ENCODE peak calls at places on chromosomes 12 and 14, in six cellular contexts. One of them, this sample, is unnamed.

GRCh38 chr12:9364224-9365176 is 156.3 kb upstream of the PZP start:
- DNase-seq in GM12878: peak
- DNase-seq in colonic mucosa: no peak
- DNase-seq in DND-41: no peak
- DNase-seq in lower leg skin: no peak
- DNase-seq in left ventricle myocardium inferior: no peak
- DNase-seq in this sample: no peak

GRCh38 chr12:89160716-89161123 is 191.6 kb downstream of the DUSP6 start:
- DNase-seq in GM12878: no peak
- DNase-seq in colonic mucosa: peak
- DNase-seq in DND-41: no peak
- DNase-seq in lower leg skin: peak
- DNase-seq in left ventricle myocardium inferior: peak
- DNase-seq in this sample: peak

GRCh38 chr12:128269108-128269713 is 2.2 kb downstream of the TMEM132C start:
- DNase-seq in GM12878: no peak
- DNase-seq in colonic mucosa: no peak
- DNase-seq in DND-41: no peak
- DNase-seq in lower leg skin: no peak
- DNase-seq in left ventricle myocardium inferior: no peak
- DNase-seq in this sample: no peak

GRCh38 chr14:44135972-44136371 is 371.1 kb downstream of the FSCB start:
- DNase-seq in GM12878: no peak
- DNase-seq in colonic mucosa: no peak
- DNase-seq in DND-41: no peak
- DNase-seq in lower leg skin: no peak
- DNase-seq in left ventricle myocardium inferior: no peak
- DNase-seq in this sample: no peak

GRCh38 chr12:6766651-6767300 is 613 bp downstream of the PTMS start:
- DNase-seq in GM12878: no peak
- DNase-seq in colonic mucosa: peak
- DNase-seq in DND-41: peak
- DNase-seq in lower leg skin: peak
- DNase-seq in left ventricle myocardium inferior: peak
- DNase-seq in this sample: peak

GRCh38 chr14:73234029-73234428 is 3.3 kb upstream of the PAPLN start:
- DNase-seq in GM12878: no peak
- DNase-seq in colonic mucosa: no peak
- DNase-seq in DND-41: no peak
- DNase-seq in lower leg skin: no peak
- DNase-seq in left ventricle myocardium inferior: no peak
- DNase-seq in this sample: no peak

GRCh38 chr14:33035795-33036194 is 97.1 kb downstream of the NPAS3 start:
- DNase-seq in GM12878: no peak
- DNase-seq in colonic mucosa: no peak
- DNase-seq in DND-41: no peak
- DNase-seq in lower leg skin: no peak
- DNase-seq in left ventricle myocardium inferior: no peak
- DNase-seq in this sample: no peak

GRCh38 chr12:68482660-68483059 is 128.0 kb upstream of the RAP1B start:
- DNase-seq in GM12878: peak
- DNase-seq in colonic mucosa: no peak
- DNase-seq in DND-41: peak
- DNase-seq in lower leg skin: no peak
- DNase-seq in left ventricle myocardium inferior: no peak
- DNase-seq in this sample: no peak

GRCh38 chr12:121391619-121392324 is 8.1 kb upstream of the RNF34 start:
- DNase-seq in GM12878: peak
- DNase-seq in colonic mucosa: no peak
- DNase-seq in DND-41: peak
- DNase-seq in lower leg skin: peak
- DNase-seq in left ventricle myocardium inferior: no peak
- DNase-seq in this sample: peak

GRCh38 chr12:123097521-123098084 is 53.3 kb downstream of the PITPNM2 start:
- DNase-seq in GM12878: no peak
- DNase-seq in colonic mucosa: peak
- DNase-seq in DND-41: no peak
- DNase-seq in lower leg skin: no peak
- DNase-seq in left ventricle myocardium inferior: peak
- DNase-seq in this sample: no peak

GRCh38 chr14:51443195-51444018 is 203.4 kb downstream of the TMX1 start:
- DNase-seq in GM12878: no peak
- DNase-seq in colonic mucosa: no peak
- DNase-seq in DND-41: no peak
- DNase-seq in lower leg skin: no peak
- DNase-seq in left ventricle myocardium inferior: no peak
- DNase-seq in this sample: no peak

GRCh38 chr14:101078892-101079221 is 175.3 kb upstream of the RTL1 start:
- DNase-seq in GM12878: no peak
- DNase-seq in colonic mucosa: peak
- DNase-seq in DND-41: peak
- DNase-seq in lower leg skin: peak
- DNase-seq in left ventricle myocardium inferior: no peak
- DNase-seq in this sample: no peak

GRCh38 chr12:99915251-99916082 is 69.3 kb downstream of the ANKS1B start:
- DNase-seq in GM12878: no peak
- DNase-seq in colonic mucosa: no peak
- DNase-seq in DND-41: no peak
- DNase-seq in lower leg skin: no peak
- DNase-seq in left ventricle myocardium inferior: no peak
- DNase-seq in this sample: no peak

GRCh38 chr14:85439696-85440328 is 90.1 kb upstream of the FLRT2 start:
- DNase-seq in GM12878: no peak
- DNase-seq in colonic mucosa: no peak
- DNase-seq in DND-41: no peak
- DNase-seq in lower leg skin: no peak
- DNase-seq in left ventricle myocardium inferior: no peak
- DNase-seq in this sample: no peak

GRCh38 chr12:34296143-34297041 is 274.1 kb downstream of the ALG10 start:
- DNase-seq in GM12878: no peak
- DNase-seq in colonic mucosa: no peak
- DNase-seq in DND-41: no peak
- DNase-seq in lower leg skin: peak
- DNase-seq in left ventricle myocardium inferior: peak
- DNase-seq in this sample: peak

GRCh38 chr12:119578112-119578511 is 15.5 kb upstream of the TMEM233 start:
- DNase-seq in GM12878: no peak
- DNase-seq in colonic mucosa: no peak
- DNase-seq in DND-41: no peak
- DNase-seq in lower leg skin: no peak
- DNase-seq in left ventricle myocardium inferior: no peak
- DNase-seq in this sample: no peak

GRCh38 chr12:89469361-89469760 is 55.2 kb downstream of the GALNT4 start:
- DNase-seq in GM12878: no peak
- DNase-seq in colonic mucosa: no peak
- DNase-seq in DND-41: no peak
- DNase-seq in lower leg skin: no peak
- DNase-seq in left ventricle myocardium inferior: no peak
- DNase-seq in this sample: no peak

GRCh38 chr14:72929316-72930080 is 3.2 kb downstream of the DCAF4 start:
- DNase-seq in GM12878: no peak
- DNase-seq in colonic mucosa: no peak
- DNase-seq in DND-41: no peak
- DNase-seq in lower leg skin: peak
- DNase-seq in left ventricle myocardium inferior: no peak
- DNase-seq in this sample: no peak

GRCh38 chr12:124501080-124501642 is 66.3 kb downstream of the NCOR2 start:
- DNase-seq in GM12878: no peak
- DNase-seq in colonic mucosa: no peak
- DNase-seq in DND-41: no peak
- DNase-seq in lower leg skin: no peak
- DNase-seq in left ventricle myocardium inferior: no peak
- DNase-seq in this sample: no peak

GRCh38 chr14:93061380-93062012 is 54.2 kb downstream of the ITPK1 start:
- DNase-seq in GM12878: no peak
- DNase-seq in colonic mucosa: no peak
- DNase-seq in DND-41: no peak
- DNase-seq in lower leg skin: no peak
- DNase-seq in left ventricle myocardium inferior: no peak
- DNase-seq in this sample: no peak

GRCh38 chr14:32329146-32329545 is at the start of gene AKAP6:
- DNase-seq in GM12878: no peak
- DNase-seq in colonic mucosa: no peak
- DNase-seq in DND-41: no peak
- DNase-seq in lower leg skin: no peak
- DNase-seq in left ventricle myocardium inferior: no peak
- DNase-seq in this sample: peak

GRCh38 chr12:34343345-34343744 is 321.0 kb downstream of the ALG10 start:
- DNase-seq in GM12878: no peak
- DNase-seq in colonic mucosa: no peak
- DNase-seq in DND-41: no peak
- DNase-seq in lower leg skin: no peak
- DNase-seq in left ventricle myocardium inferior: no peak
- DNase-seq in this sample: no peak

GRCh38 chr14:90642239-90642717 is 174.0 kb downstream of the TTC7B start:
- DNase-seq in GM12878: no peak
- DNase-seq in colonic mucosa: no peak
- DNase-seq in DND-41: no peak
- DNase-seq in lower leg skin: peak
- DNase-seq in left ventricle myocardium inferior: no peak
- DNase-seq in this sample: no peak

GRCh38 chr12:44078273-44078672 is 242.4 kb downstream of the TMEM117 start:
- DNase-seq in GM12878: no peak
- DNase-seq in colonic mucosa: no peak
- DNase-seq in DND-41: no peak
- DNase-seq in lower leg skin: no peak
- DNase-seq in left ventricle myocardium inferior: no peak
- DNase-seq in this sample: no peak

GRCh38 chr14:76780360-76780759 is 19.1 kb downstream of the VASH1 start:
- DNase-seq in GM12878: no peak
- DNase-seq in colonic mucosa: no peak
- DNase-seq in DND-41: no peak
- DNase-seq in lower leg skin: peak
- DNase-seq in left ventricle myocardium inferior: no peak
- DNase-seq in this sample: no peak

GRCh38 chr12:12668005-12668404 is 28.0 kb downstream of the GPR19 start:
- DNase-seq in GM12878: no peak
- DNase-seq in colonic mucosa: no peak
- DNase-seq in DND-41: no peak
- DNase-seq in lower leg skin: no peak
- DNase-seq in left ventricle myocardium inferior: no peak
- DNase-seq in this sample: no peak

GRCh38 chr12:10632226-10632625 is 18.8 kb upstream of the MAGOHB start:
- DNase-seq in GM12878: no peak
- DNase-seq in colonic mucosa: no peak
- DNase-seq in DND-41: no peak
- DNase-seq in lower leg skin: no peak
- DNase-seq in left ventricle myocardium inferior: no peak
- DNase-seq in this sample: no peak

GRCh38 chr12:10636611-10637010 is 23.2 kb upstream of the MAGOHB start:
- DNase-seq in GM12878: no peak
- DNase-seq in colonic mucosa: peak
- DNase-seq in DND-41: no peak
- DNase-seq in lower leg skin: no peak
- DNase-seq in left ventricle myocardium inferior: no peak
- DNase-seq in this sample: no peak

GRCh38 chr12:10633541-10633940 is 20.1 kb upstream of the MAGOHB start:
- DNase-seq in GM12878: no peak
- DNase-seq in colonic mucosa: no peak
- DNase-seq in DND-41: no peak
- DNase-seq in lower leg skin: no peak
- DNase-seq in left ventricle myocardium inferior: no peak
- DNase-seq in this sample: no peak

GRCh38 chr12:10636124-10636523 is 22.7 kb upstream of the MAGOHB start:
- DNase-seq in GM12878: no peak
- DNase-seq in colonic mucosa: peak
- DNase-seq in DND-41: no peak
- DNase-seq in lower leg skin: no peak
- DNase-seq in left ventricle myocardium inferior: no peak
- DNase-seq in this sample: no peak

GRCh38 chr12:10634427-10634826 is 21.0 kb upstream of the MAGOHB start:
- DNase-seq in GM12878: no peak
- DNase-seq in colonic mucosa: no peak
- DNase-seq in DND-41: no peak
- DNase-seq in lower leg skin: no peak
- DNase-seq in left ventricle myocardium inferior: no peak
- DNase-seq in this sample: no peak
- H3K4me3 ChIP-seq in GM12878: no peak
- H3K4me3 ChIP-seq in colonic mucosa: no peak
- H3K4me3 ChIP-seq in DND-41: no peak
- H3K4me3 ChIP-seq in lower leg skin: no peak
- H3K4me3 ChIP-seq in left ventricle myocardium inferior: no peak
- H3K4me3 ChIP-seq in this sample: no peak

GRCh38 chr14:69695664-69696527 is 71.0 kb upstream of the SRSF5 start:
- DNase-seq in GM12878: no peak
- DNase-seq in colonic mucosa: peak
- DNase-seq in DND-41: no peak
- DNase-seq in lower leg skin: peak
- DNase-seq in left ventricle myocardium inferior: no peak
- DNase-seq in this sample: peak
- H3K4me3 ChIP-seq in GM12878: peak
- H3K4me3 ChIP-seq in colonic mucosa: no peak
- H3K4me3 ChIP-seq in DND-41: no peak
- H3K4me3 ChIP-seq in lower leg skin: no peak
- H3K4me3 ChIP-seq in left ventricle myocardium inferior: no peak
- H3K4me3 ChIP-seq in this sample: no peak

DNA sequence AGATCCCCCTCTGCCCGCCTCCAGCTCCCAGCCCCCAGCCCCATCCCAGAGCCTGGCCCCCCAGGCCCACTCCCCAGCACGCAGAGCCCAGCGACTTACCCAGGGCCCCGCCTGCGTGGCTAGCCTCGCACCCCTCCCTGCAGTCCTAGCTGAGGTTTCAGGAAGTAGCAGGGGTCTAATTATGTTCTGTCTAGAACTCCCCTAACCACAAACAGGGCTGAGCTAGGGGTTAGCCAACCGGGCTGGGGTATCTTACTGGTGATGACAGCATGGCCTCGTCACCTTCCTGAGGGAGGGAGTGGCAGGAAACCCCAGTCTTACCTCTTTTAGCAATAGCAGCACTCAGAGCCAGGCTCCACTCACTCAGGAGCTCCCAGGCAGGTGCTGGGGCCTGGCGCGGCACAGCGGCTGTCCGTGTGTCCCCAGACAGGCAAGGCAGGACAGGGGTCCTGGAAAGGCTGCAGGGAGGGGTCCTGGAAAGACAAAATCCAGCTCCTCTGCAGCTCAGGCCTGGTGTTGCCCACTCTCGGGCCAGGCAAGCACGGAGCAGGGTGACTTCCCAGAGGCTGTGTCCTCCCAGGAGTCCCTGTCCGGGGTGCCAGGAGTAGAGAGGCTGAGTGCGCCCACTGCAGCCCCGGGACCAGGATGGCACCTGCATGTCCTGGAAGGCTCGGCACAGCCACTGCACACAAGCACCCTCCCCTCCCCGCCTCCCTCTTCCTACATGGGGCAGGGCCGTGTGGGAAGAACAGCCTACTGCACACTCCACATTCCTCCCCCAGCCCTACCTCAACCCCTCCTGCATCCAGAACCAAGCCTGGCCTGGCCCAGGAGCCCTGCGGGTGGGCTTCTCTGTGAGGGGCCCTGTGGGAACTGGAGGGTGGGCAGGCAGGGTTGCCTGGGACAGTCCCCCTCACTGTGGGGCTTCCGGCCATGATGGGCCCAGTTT is at the start of gene GPR132:
- DNase-seq in GM12878: peak
- DNase-seq in colonic mucosa: peak
- DNase-seq in DND-41: peak
- DNase-seq in lower leg skin: no peak
- DNase-seq in left ventricle myocardium inferior: peak
- DNase-seq in this sample: no peak
- H3K4me3 ChIP-seq in GM12878: peak
- H3K4me3 ChIP-seq in colonic mucosa: peak
- H3K4me3 ChIP-seq in DND-41: no peak
- H3K4me3 ChIP-seq in lower leg skin: no peak
- H3K4me3 ChIP-seq in left ventricle myocardium inferior: peak
- H3K4me3 ChIP-seq in this sample: no peak

GRCh38 chr14:61398221-61398620 is 76.8 kb downstream of the PRKCH start:
- DNase-seq in GM12878: no peak
- DNase-seq in colonic mucosa: no peak
- DNase-seq in DND-41: no peak
- DNase-seq in lower leg skin: no peak
- DNase-seq in left ventricle myocardium inferior: no peak
- DNase-seq in this sample: no peak
- H3K4me3 ChIP-seq in GM12878: no peak
- H3K4me3 ChIP-seq in colonic mucosa: no peak
- H3K4me3 ChIP-seq in DND-41: no peak
- H3K4me3 ChIP-seq in lower leg skin: no peak
- H3K4me3 ChIP-seq in left ventricle myocardium inferior: no peak
- H3K4me3 ChIP-seq in this sample: no peak